ENCODE peak calls at places on chromosomes 7 and 10, in nine cellular contexts. One of them, this sample, is unnamed.

GRCh38 chr7:33964417-33965115 is 59.2 kb downstream of the BMPER start:
- DNase-seq in GM23248: no peak
- DNase-seq in astrocyte: no peak
- DNase-seq in IMR-90: no peak
- DNase-seq in MM.1S: no peak
- DNase-seq in neural progenitor cell: no peak
- DNase-seq in mammary epithelial cell: no peak
- DNase-seq in H9: no peak
- DNase-seq in DND-41: no peak
- DNase-seq in this sample: no peak

GRCh38 chr10:7520496-7521485 is 110.0 kb upstream of the SFMBT2 start:
- DNase-seq in mammary epithelial cell: no peak
- DNase-seq in H9: no peak
- DNase-seq in GM23248: no peak
- DNase-seq in IMR-90: no peak
- DNase-seq in neural progenitor cell: peak; percentile 28
- DNase-seq in MM.1S: no peak
- DNase-seq in astrocyte: no peak
- DNase-seq in DND-41: no peak
- DNase-seq in this sample: no peak

GRCh38 chr10:17120711-17121110 is 8.9 kb downstream of the CUBN start:
- DNase-seq in H9: no peak
- DNase-seq in astrocyte: no peak
- DNase-seq in neural progenitor cell: no peak
- DNase-seq in IMR-90: no peak
- DNase-seq in MM.1S: no peak
- DNase-seq in mammary epithelial cell: no peak
- DNase-seq in GM23248: no peak
- DNase-seq in DND-41: no peak
- DNase-seq in this sample: no peak

GRCh38 chr7:131625817-131626372 is 69.5 kb upstream of the PODXL start:
- DNase-seq in neural progenitor cell: peak; percentile 78
- DNase-seq in DND-41: no peak
- DNase-seq in MM.1S: no peak
- DNase-seq in H9: peak; percentile 91
- DNase-seq in GM23248: peak; percentile 98
- DNase-seq in mammary epithelial cell: peak; percentile 61
- DNase-seq in astrocyte: peak; percentile 70
- DNase-seq in IMR-90: peak; percentile 91
- DNase-seq in this sample: peak; percentile 18

GRCh38 chr10:10497245-10497644 is 520.4 kb upstream of the CELF2 start:
- DNase-seq in mammary epithelial cell: no peak
- DNase-seq in MM.1S: no peak
- DNase-seq in DND-41: no peak
- DNase-seq in astrocyte: no peak
- DNase-seq in H9: no peak
- DNase-seq in GM23248: no peak
- DNase-seq in neural progenitor cell: no peak
- DNase-seq in IMR-90: no peak
- DNase-seq in this sample: no peak

GRCh38 chr10:71963756-71964668 is at the start of gene CHST3:
- DNase-seq in neural progenitor cell: peak; percentile 82
- DNase-seq in IMR-90: peak; percentile 56
- DNase-seq in MM.1S: no peak
- DNase-seq in astrocyte: peak; percentile 50
- DNase-seq in mammary epithelial cell: peak; percentile 54
- DNase-seq in GM23248: peak; percentile 84
- DNase-seq in DND-41: no peak
- DNase-seq in H9: peak; percentile 55
- DNase-seq in this sample: peak; percentile 64

GRCh38 chr7:22597845-22598244 is 97.9 kb upstream of the STEAP1B start:
- DNase-seq in H9: no peak
- DNase-seq in DND-41: no peak
- DNase-seq in MM.1S: no peak
- DNase-seq in GM23248: peak; percentile 88
- DNase-seq in mammary epithelial cell: peak; percentile 88
- DNase-seq in astrocyte: peak; percentile 69
- DNase-seq in neural progenitor cell: no peak
- DNase-seq in IMR-90: peak; percentile 90
- DNase-seq in this sample: peak; percentile 90

GRCh38 chr10:104330168-104331117 is 7.8 kb downstream of the ITPRIP start:
- DNase-seq in mammary epithelial cell: peak; percentile 88
- DNase-seq in GM23248: peak; percentile 89
- DNase-seq in MM.1S: no peak
- DNase-seq in H9: no peak
- DNase-seq in neural progenitor cell: no peak
- DNase-seq in IMR-90: peak; percentile 93
- DNase-seq in DND-41: no peak
- DNase-seq in astrocyte: peak; percentile 80
- DNase-seq in this sample: peak; percentile 98

GRCh38 chr10:83935337-83935736 is 204.0 kb upstream of the GHITM start:
- DNase-seq in H9: no peak
- DNase-seq in neural progenitor cell: no peak
- DNase-seq in IMR-90: no peak
- DNase-seq in mammary epithelial cell: no peak
- DNase-seq in astrocyte: no peak
- DNase-seq in GM23248: no peak
- DNase-seq in DND-41: no peak
- DNase-seq in MM.1S: no peak
- DNase-seq in this sample: no peak

GRCh38 chr7:99898836-99899235 is 20.5 kb downstream of the TRIM4 start:
- DNase-seq in neural progenitor cell: no peak
- DNase-seq in DND-41: no peak
- DNase-seq in IMR-90: no peak
- DNase-seq in MM.1S: no peak
- DNase-seq in mammary epithelial cell: no peak
- DNase-seq in astrocyte: no peak
- DNase-seq in GM23248: no peak
- DNase-seq in H9: no peak
- DNase-seq in this sample: no peak

GRCh38 chr10:84820121-84820520 is 491.7 kb downstream of the CCSER2 start:
- DNase-seq in MM.1S: no peak
- DNase-seq in neural progenitor cell: no peak
- DNase-seq in GM23248: peak; percentile 4
- DNase-seq in DND-41: no peak
- DNase-seq in IMR-90: no peak
- DNase-seq in mammary epithelial cell: no peak
- DNase-seq in astrocyte: no peak
- DNase-seq in H9: no peak
- DNase-seq in this sample: no peak

GRCh38 chr10:37952926-37953325 is 23.5 kb downstream of the ZNF25 start:
- DNase-seq in H9: no peak
- DNase-seq in mammary epithelial cell: no peak
- DNase-seq in GM23248: peak; percentile 15
- DNase-seq in neural progenitor cell: no peak
- DNase-seq in astrocyte: no peak
- DNase-seq in DND-41: no peak
- DNase-seq in IMR-90: no peak
- DNase-seq in MM.1S: no peak
- DNase-seq in this sample: no peak

GRCh38 chr7:431041-431440 is 88.6 kb downstream of the PDGFA start:
- DNase-seq in mammary epithelial cell: no peak
- DNase-seq in IMR-90: no peak
- DNase-seq in neural progenitor cell: no peak
- DNase-seq in H9: no peak
- DNase-seq in GM23248: no peak
- DNase-seq in MM.1S: no peak
- DNase-seq in astrocyte: no peak
- DNase-seq in DND-41: no peak
- DNase-seq in this sample: no peak

GRCh38 chr7:50330254-50330653 is 25.7 kb downstream of the IKZF1 start:
- DNase-seq in mammary epithelial cell: no peak
- DNase-seq in neural progenitor cell: no peak
- DNase-seq in DND-41: no peak
- DNase-seq in GM23248: no peak
- DNase-seq in H9: no peak
- DNase-seq in IMR-90: no peak
- DNase-seq in MM.1S: no peak
- DNase-seq in astrocyte: no peak
- DNase-seq in this sample: no peak

GRCh38 chr10:8095962-8096361 is 41.5 kb downstream of the GATA3 start:
- DNase-seq in GM23248: no peak
- DNase-seq in IMR-90: no peak
- DNase-seq in H9: no peak
- DNase-seq in astrocyte: no peak
- DNase-seq in DND-41: peak; percentile 52
- DNase-seq in mammary epithelial cell: no peak
- DNase-seq in neural progenitor cell: no peak
- DNase-seq in MM.1S: no peak
- DNase-seq in this sample: no peak

GRCh38 chr10:74705361-74705980 is 120.9 kb upstream of the KAT6B start:
- DNase-seq in astrocyte: no peak
- DNase-seq in mammary epithelial cell: no peak
- DNase-seq in neural progenitor cell: no peak
- DNase-seq in MM.1S: no peak
- DNase-seq in GM23248: no peak
- DNase-seq in DND-41: no peak
- DNase-seq in H9: no peak
- DNase-seq in IMR-90: no peak
- DNase-seq in this sample: no peak

GRCh38 chr7:42597296-42597695 is 314.6 kb downstream of the C7orf25 start:
- DNase-seq in IMR-90: no peak
- DNase-seq in MM.1S: no peak
- DNase-seq in neural progenitor cell: no peak
- DNase-seq in GM23248: no peak
- DNase-seq in H9: no peak
- DNase-seq in DND-41: no peak
- DNase-seq in astrocyte: no peak
- DNase-seq in mammary epithelial cell: peak; percentile 66
- DNase-seq in this sample: no peak

GRCh38 chr10:14839305-14839695 is 1.2 kb downstream of the HSPA14 start:
- DNase-seq in mammary epithelial cell: peak; percentile 9
- DNase-seq in MM.1S: no peak
- DNase-seq in IMR-90: no peak
- DNase-seq in GM23248: peak; percentile 54
- DNase-seq in H9: peak; percentile 11
- DNase-seq in astrocyte: no peak
- DNase-seq in DND-41: peak; percentile 33
- DNase-seq in neural progenitor cell: peak; percentile 18
- DNase-seq in this sample: no peak

GRCh38 chr10:102781921-102782542 is 38.3 kb downstream of the WBP1L start:
- DNase-seq in H9: no peak
- DNase-seq in GM23248: peak; percentile 55
- DNase-seq in neural progenitor cell: no peak
- DNase-seq in MM.1S: peak; percentile 89
- DNase-seq in IMR-90: peak; percentile 65
- DNase-seq in astrocyte: peak; percentile 72
- DNase-seq in DND-41: no peak
- DNase-seq in mammary epithelial cell: peak; percentile 16
- DNase-seq in this sample: peak; percentile 76

GRCh38 chr7:16891338-16891737 is 9.6 kb upstream of the AGR3 start:
- DNase-seq in DND-41: peak; percentile 21
- DNase-seq in astrocyte: peak; percentile 31
- DNase-seq in MM.1S: peak; percentile 58
- DNase-seq in mammary epithelial cell: peak; percentile 56
- DNase-seq in neural progenitor cell: peak; percentile 44
- DNase-seq in IMR-90: peak; percentile 72
- DNase-seq in H9: peak; percentile 34
- DNase-seq in GM23248: peak; percentile 66
- DNase-seq in this sample: peak; percentile 44

GRCh38 chr10:42951486-42952251 is 125.2 kb upstream of the RET start:
- DNase-seq in DND-41: no peak
- DNase-seq in astrocyte: no peak
- DNase-seq in neural progenitor cell: peak; percentile 75
- DNase-seq in MM.1S: no peak
- DNase-seq in IMR-90: no peak
- DNase-seq in H9: peak; percentile 78
- DNase-seq in mammary epithelial cell: no peak
- DNase-seq in GM23248: peak; percentile 6
- DNase-seq in this sample: no peak

GRCh38 chr7:27774717-27775328 is 34.9 kb downstream of the TAX1BP1 start:
- DNase-seq in IMR-90: peak; percentile 58
- DNase-seq in MM.1S: no peak
- DNase-seq in astrocyte: peak; percentile 14
- DNase-seq in H9: no peak
- DNase-seq in mammary epithelial cell: peak; percentile 8
- DNase-seq in GM23248: peak; percentile 70
- DNase-seq in neural progenitor cell: peak; percentile 39
- DNase-seq in DND-41: no peak
- DNase-seq in this sample: peak; percentile 19

GRCh38 chr7:47627580-47628283 is 45.8 kb upstream of the TNS3 start:
- DNase-seq in DND-41: no peak
- DNase-seq in neural progenitor cell: no peak
- DNase-seq in mammary epithelial cell: no peak
- DNase-seq in H9: no peak
- DNase-seq in astrocyte: no peak
- DNase-seq in MM.1S: peak; percentile 79
- DNase-seq in IMR-90: no peak
- DNase-seq in GM23248: no peak
- DNase-seq in this sample: no peak

GRCh38 chr10:12650122-12650521 is 300.8 kb downstream of the CAMK1D start:
- DNase-seq in neural progenitor cell: no peak
- DNase-seq in GM23248: no peak
- DNase-seq in DND-41: no peak
- DNase-seq in H9: no peak
- DNase-seq in astrocyte: no peak
- DNase-seq in IMR-90: no peak
- DNase-seq in mammary epithelial cell: no peak
- DNase-seq in MM.1S: no peak
- DNase-seq in this sample: no peak
- H2AFZ ChIP-seq in neural progenitor cell: no peak overlapping the region
- H2AFZ ChIP-seq in GM23248: no peak overlapping the region
- H2AFZ ChIP-seq in DND-41: no peak overlapping the region
- H2AFZ ChIP-seq in H9: no peak overlapping the region
- H2AFZ ChIP-seq in astrocyte: no peak overlapping the region
- H2AFZ ChIP-seq in IMR-90: no peak overlapping the region
- H2AFZ ChIP-seq in mammary epithelial cell: no peak overlapping the region
- H2AFZ ChIP-seq in MM.1S: no peak overlapping the region
- H2AFZ ChIP-seq in this sample: no peak overlapping the region

GRCh38 chr10:118238573-118239240 is 103.4 kb downstream of the FAM204A start:
- DNase-seq in MM.1S: no peak
- DNase-seq in GM23248: peak; percentile 94
- DNase-seq in mammary epithelial cell: peak; percentile 44
- DNase-seq in DND-41: no peak
- DNase-seq in H9: no peak
- DNase-seq in neural progenitor cell: no peak
- DNase-seq in IMR-90: peak; percentile 8
- DNase-seq in astrocyte: no peak
- DNase-seq in this sample: no peak
- H3K9ac ChIP-seq in MM.1S: no peak overlapping the region
- H3K9ac ChIP-seq in GM23248: peak overlapping the region; percentile 21
- H3K9ac ChIP-seq in mammary epithelial cell: no peak overlapping the region
- H3K9ac ChIP-seq in DND-41: no peak overlapping the region
- H3K9ac ChIP-seq in H9: no peak overlapping the region
- H3K9ac ChIP-seq in neural progenitor cell: no peak overlapping the region
- H3K9ac ChIP-seq in IMR-90: no peak overlapping the region
- H3K9ac ChIP-seq in astrocyte: no peak overlapping the region
- H3K9ac ChIP-seq in this sample: no peak overlapping the region

GRCh38 chr10:12489357-12489756 is 140.0 kb downstream of the CAMK1D start:
- DNase-seq in neural progenitor cell: no peak
- DNase-seq in GM23248: no peak
- DNase-seq in H9: no peak
- DNase-seq in mammary epithelial cell: no peak
- DNase-seq in IMR-90: no peak
- DNase-seq in DND-41: no peak
- DNase-seq in MM.1S: no peak
- DNase-seq in astrocyte: no peak
- DNase-seq in this sample: no peak
- H3K4me2 ChIP-seq in neural progenitor cell: no peak overlapping the region
- H3K4me2 ChIP-seq in GM23248: no peak overlapping the region
- H3K4me2 ChIP-seq in H9: no peak overlapping the region
- H3K4me2 ChIP-seq in mammary epithelial cell: no peak overlapping the region
- H3K4me2 ChIP-seq in IMR-90: no peak overlapping the region
- H3K4me2 ChIP-seq in DND-41: no peak overlapping the region
- H3K4me2 ChIP-seq in MM.1S: no peak overlapping the region
- H3K4me2 ChIP-seq in astrocyte: no peak overlapping the region
- H3K4me2 ChIP-seq in this sample: no peak overlapping the region

GRCh38 chr10:93131956-93132355 is 58.3 kb downstream of the CYP26A1 start:
- DNase-seq in DND-41: no peak
- DNase-seq in neural progenitor cell: no peak
- DNase-seq in H9: no peak
- DNase-seq in MM.1S: no peak
- DNase-seq in mammary epithelial cell: no peak
- DNase-seq in astrocyte: no peak
- DNase-seq in GM23248: no peak
- DNase-seq in IMR-90: no peak
- DNase-seq in this sample: no peak
- H2AFZ ChIP-seq in DND-41: no peak overlapping the region
- H2AFZ ChIP-seq in neural progenitor cell: no peak overlapping the region
- H2AFZ ChIP-seq in H9: no peak overlapping the region
- H2AFZ ChIP-seq in MM.1S: no peak overlapping the region
- H2AFZ ChIP-seq in mammary epithelial cell: no peak overlapping the region
- H2AFZ ChIP-seq in astrocyte: no peak overlapping the region
- H2AFZ ChIP-seq in GM23248: no peak overlapping the region
- H2AFZ ChIP-seq in IMR-90: no peak overlapping the region
- H2AFZ ChIP-seq in this sample: no peak overlapping the region

This sample was measured in fibroblast of lung.